ENCODE peak calls at places on chromosomes 11 and 22, in four cellular contexts. F is immature natural killer cell; U is T follicular helper cell; Z is activated naive CD4-positive, alpha-beta T cell treated with Interleukin-2 at 50 U/mL for 16 hours. H is an unnamed sample.

GRCh38 chr11:31150841-31151240 is 218.7 kb downstream of the DCDC1 start:
- DNase-seq in F (no peak), U (no peak), Z (no peak), H (no peak)

GRCh38 chr11:74090701-74091100 is 80.1 kb downstream of the C2CD3 start:
- DNase-seq in F (peak), U (no peak), Z (no peak), H (no peak)

GRCh38 chr22:42437488-42438292 is 5.5 kb upstream of the NFAM1 start:
- DNase-seq in F (peak), U (peak), Z (peak), H (no peak)

GRCh38 chr11:17894929-17895658 is 117.8 kb downstream of the SERGEF start:
- DNase-seq in F (no peak), U (no peak), Z (no peak), H (no peak)

GRCh38 chr11:86374586-86374985 is at the start of gene CCDC81:
- DNase-seq in F (no peak), U (no peak), Z (no peak), H (no peak)

GRCh38 chr11:13120691-13121090 is 111.6 kb downstream of the RASSF10 start:
- DNase-seq in F (no peak), U (no peak), Z (no peak), H (peak)

GRCh38 chr22:19746726-19747125 is 13.9 kb upstream of the TBX1 start:
- DNase-seq in F (no peak), U (no peak), Z (no peak), H (no peak)

GRCh38 chr11:64239662-64240466 is 1.0 kb upstream of the FKBP2 start:
- DNase-seq in F (no peak), U (no peak), Z (no peak), H (no peak)

GRCh38 chr22:49481651-49482399 is 345.8 kb downstream of the BRD1 start:
- DNase-seq in F (no peak), U (no peak), Z (no peak), H (no peak)

GRCh38 chr11:29616611-29617010 is 400.2 kb downstream of the KCNA4 start:
- DNase-seq in F (no peak), U (no peak), Z (no peak), H (peak)

GRCh38 chr11:33000181-33000580 is 15.5 kb upstream of the DEPDC7 start:
- DNase-seq in F (no peak), U (no peak), Z (no peak), H (peak)

GRCh38 chr22:20316844-20317401 is 2.9 kb downstream of the DGCR6L start:
- DNase-seq in F (no peak), U (no peak), Z (no peak), H (no peak)

GRCh38 chr22:28955817-28956216 is 72.4 kb downstream of the ZNRF3 start:
- DNase-seq in F (peak), U (peak), Z (peak), H (no peak)

GRCh38 chr11:27910186-27910941 is 197.6 kb downstream of the KIF18A start:
- DNase-seq in F (no peak), U (no peak), Z (no peak), H (peak)

GRCh38 chr22:38981659-38982007 is 514 bp upstream of the APOBEC3B start:
- DNase-seq in F (no peak), U (no peak), Z (no peak), H (no peak)

GRCh38 chr11:46741600-46742484 is 22.8 kb downstream of the F2 start:
- DNase-seq in F (no peak), U (no peak), Z (no peak), H (no peak)

GRCh38 chr11:13638436-13638835 is 30.0 kb upstream of the FAR1 start:
- DNase-seq in F (no peak), U (no peak), Z (no peak), H (no peak)

GRCh38 chr11:76805206-76805913 is 22.2 kb downstream of the TSKU start:
- DNase-seq in F (no peak), U (no peak), Z (peak), H (no peak)

GRCh38 chr22:41512421-41513194 is 31.7 kb downstream of the POLR3H start:
- DNase-seq in F (no peak), U (no peak), Z (no peak), H (no peak)

GRCh38 chr22:48299801-48300200 is 1527.9 kb downstream of the BRD1 start:
- DNase-seq in F (no peak), U (no peak), Z (no peak), H (no peak)